ENCODE peak calls at places on chromosomes 6 and 20, in six cellular contexts. F is cardiac fibroblast, U is A549, N is thyroid gland, L is BE2C, I is HepG2. C is an unnamed sample.

GRCh38 chr6:149938571-149939462 is 3.0 kb upstream of the ULBP2 start:
- DNase-seq in F (no peak), U (no peak), N (peak), L (no peak), I (no peak), C (no peak)

GRCh38 chr6:44704240-44705150 is 317.0 kb downstream of the CDC5L start:
- DNase-seq in F (no peak), U (no peak), N (no peak), L (no peak), I (no peak), C (no peak)

GRCh38 chr6:166597711-166598440 is 11.4 kb upstream of the RAMACL start:
- DNase-seq in F (no peak), U (no peak), N (no peak), L (no peak), I (no peak), C (no peak)

GRCh38 chr6:122869437-122870024 is 80.5 kb downstream of the SMPDL3A start:
- DNase-seq in F (peak), U (peak), N (no peak), L (peak), I (peak), C (peak)

GRCh38 chr6:38910207-38910606 is 138.4 kb upstream of the GLP1R start:
- DNase-seq in F (no peak), U (no peak), N (no peak), L (no peak), I (no peak), C (no peak)

GRCh38 chr6:45477785-45478184 is 100.1 kb upstream of the SUPT3H start:
- DNase-seq in F (no peak), U (no peak), N (peak), L (no peak), I (no peak), C (no peak)

GRCh38 chr6:7154341-7155139 is 46.8 kb downstream of the RREB1 start:
- DNase-seq in F (no peak), U (no peak), N (no peak), L (no peak), I (no peak), C (no peak)

GRCh38 chr20:3706774-3707507 is 5.5 kb downstream of the SIGLEC1 start:
- DNase-seq in F (peak), U (no peak), N (peak), L (no peak), I (no peak), C (no peak)

GRCh38 chr6:142275146-142276006 is 26.4 kb upstream of the ADGRG6 start:
- DNase-seq in F (peak), U (no peak), N (no peak), L (no peak), I (no peak), C (no peak)

GRCh38 chr6:30876039-30876730 is 8.1 kb upstream of the DDR1 start:
- DNase-seq in F (peak), U (no peak), N (peak), L (no peak), I (no peak), C (no peak)

GRCh38 chr6:10451828-10452509 is 37.1 kb upstream of the TFAP2A start:
- DNase-seq in F (peak), U (peak), N (peak), L (no peak), I (no peak), C (peak)

GRCh38 chr6:25404693-25405169 is 125.6 kb downstream of the CARMIL1 start:
- DNase-seq in F (no peak), U (no peak), N (no peak), L (no peak), I (no peak), C (no peak)

GRCh38 chr6:53524455-53524815 is 20.5 kb downstream of the GCLC start:
- DNase-seq in F (peak), U (peak), N (no peak), L (no peak), I (no peak), C (peak)

GRCh38 chr6:1991332-1991878 is 254.0 kb downstream of the GMDS start:
- DNase-seq in F (no peak), U (no peak), N (peak), L (no peak), I (no peak), C (no peak)

GRCh38 chr6:36692220-36692619 is 5.4 kb upstream of the RAB44 start:
- DNase-seq in F (no peak), U (no peak), N (no peak), L (no peak), I (no peak), C (no peak)

GRCh38 chr6:44795326-44795725 is 407.8 kb downstream of the CDC5L start:
- DNase-seq in F (no peak), U (no peak), N (no peak), L (no peak), I (no peak), C (no peak)

GRCh38 chr6:167682125-167682524 is 144.6 kb upstream of the AFDN start:
- DNase-seq in F (no peak), U (no peak), N (no peak), L (no peak), I (no peak), C (no peak)
- H3K4me3 ChIP-seq in F (no peak), U (no peak), N (no peak), L (no peak), I (peak), C (no peak)

DNA sequence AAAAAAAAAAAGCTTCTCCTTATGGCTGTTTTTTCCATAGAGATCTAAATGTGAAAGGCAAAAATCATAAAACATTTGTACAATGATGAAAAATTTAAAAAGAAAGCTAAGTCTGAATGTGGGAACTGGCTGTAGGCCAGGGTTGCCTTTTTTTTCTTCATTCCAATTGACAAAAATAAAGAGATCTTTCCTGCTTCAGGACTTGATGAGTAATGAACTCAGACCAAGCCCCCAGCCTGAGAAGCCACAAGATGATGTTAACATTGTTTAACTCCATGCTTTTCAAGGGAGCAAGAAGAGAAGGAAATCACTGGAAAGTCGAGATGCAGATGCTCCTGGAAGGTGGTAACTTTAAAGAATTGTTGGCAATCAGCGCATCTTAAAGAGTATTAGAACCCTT is 41.4 kb downstream of the TRMT6 start:
- DNase-seq in F (peak), U (no peak), N (no peak), L (no peak), I (no peak), C (no peak)
- TF ChIP-seq CTCF in F (no peak), U (no peak), N (no peak), L (no peak), I (no peak), C (no peak)

DNA sequence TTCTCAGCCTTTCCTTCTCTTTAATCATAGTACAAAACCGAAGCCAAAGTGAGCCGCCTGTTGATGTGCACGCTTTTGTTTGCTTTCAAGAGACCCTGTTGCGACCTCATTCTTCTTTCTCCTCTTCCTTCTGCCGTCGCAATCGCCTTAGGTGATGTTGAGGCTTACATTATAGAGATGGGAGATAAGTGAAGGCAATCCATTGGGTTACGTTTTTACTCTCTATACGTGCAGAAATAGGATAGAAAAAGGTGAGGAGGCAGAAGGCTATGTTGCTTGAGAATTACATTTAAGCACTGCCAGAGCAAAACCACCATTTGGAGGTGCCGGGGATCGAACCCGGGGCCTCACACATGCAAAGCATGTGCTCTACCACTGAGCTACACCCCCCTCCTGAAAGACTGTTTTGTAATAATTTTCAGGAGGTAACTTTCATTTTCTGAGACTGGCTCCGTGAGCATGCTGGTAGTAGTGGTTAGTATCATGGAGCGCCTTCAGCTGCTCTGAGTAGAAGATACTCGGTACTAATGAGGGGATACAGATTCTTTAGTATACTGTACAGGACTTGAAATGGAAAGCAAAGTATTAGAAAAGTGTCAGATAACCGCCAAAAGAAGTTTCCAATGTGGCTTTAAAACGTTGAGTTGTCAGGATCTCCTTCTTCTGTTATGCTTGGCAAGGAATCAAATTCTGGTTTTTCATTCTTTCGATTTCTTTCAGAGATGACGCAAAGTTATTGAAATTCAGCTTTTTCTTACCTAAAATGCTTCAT is 165.6 kb downstream of the TRIM27 start:
- DNase-seq in F (peak), U (peak), N (no peak), L (peak), I (peak), C (no peak)
- H3K4me3 ChIP-seq in F (no peak), U (peak), N (no peak), L (peak), I (peak), C (no peak)

GRCh38 chr20:6863798-6864201 is 96.3 kb downstream of the BMP2 start:
- DNase-seq in F (no peak), U (no peak), N (no peak), L (no peak), I (no peak), C (no peak)
- TF ChIP-seq CTCF in F (no peak), U (no peak), N (no peak), L (no peak), I (no peak), C (no peak)

GRCh38 chr6:42448391-42448790 is 3.3 kb downstream of the TRERF1 start:
- DNase-seq in F (no peak), U (no peak), N (no peak), L (no peak), I (no peak), C (no peak)

GRCh38 chr6:42451146-42451594 is 556 bp downstream of the TRERF1 start:
- DNase-seq in F (no peak), U (no peak), N (no peak), L (no peak), I (no peak), C (no peak)

GRCh38 chr6:42449917-42450313 is 1.8 kb downstream of the TRERF1 start:
- DNase-seq in F (peak), U (no peak), N (no peak), L (no peak), I (no peak), C (no peak)

GRCh38 chr6:42450314-42451145 is 1.2 kb downstream of the TRERF1 start:
- DNase-seq in F (peak), U (no peak), N (peak), L (peak), I (no peak), C (no peak)

DNA sequence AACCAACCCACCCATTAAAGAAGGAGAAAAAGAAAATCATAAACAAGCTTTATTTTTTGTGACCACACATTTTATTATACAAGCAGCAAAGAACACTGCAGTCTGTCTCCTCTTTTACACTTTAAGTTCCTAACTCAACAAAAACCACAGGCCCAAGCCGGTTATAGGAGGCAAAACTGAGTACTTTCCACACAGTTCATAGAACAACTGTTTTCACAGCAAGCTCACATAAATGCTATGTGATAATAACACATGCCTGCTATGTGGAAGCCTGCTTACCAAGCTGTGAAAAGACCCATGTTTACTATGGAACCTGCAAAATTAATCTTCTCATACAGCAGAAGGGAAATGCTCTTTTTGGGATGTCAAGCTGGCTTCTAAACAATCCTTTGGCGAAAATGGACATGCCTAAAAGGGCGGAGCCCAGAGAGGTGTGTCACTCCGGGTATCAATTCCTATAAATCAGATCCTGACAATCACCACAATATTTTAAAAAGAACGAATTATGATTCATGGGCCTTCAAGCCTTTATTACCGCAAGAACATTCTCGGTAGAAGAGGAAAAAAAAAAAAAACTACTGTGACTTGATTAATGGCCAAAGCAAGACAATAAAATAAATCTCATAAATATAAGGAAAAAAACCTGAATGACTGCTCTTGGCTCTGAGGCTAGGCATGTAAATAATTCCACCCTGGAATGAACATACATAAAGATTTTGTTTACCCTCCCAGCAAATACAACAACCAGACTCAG is 2.6 kb downstream of the TRERF1 start:
- DNase-seq in F (no peak), U (no peak), N (no peak), L (no peak), I (no peak), C (no peak)
- H3K4me3 ChIP-seq in F (no peak), U (no peak), N (no peak), L (peak), I (no peak), C (peak)

DNA sequence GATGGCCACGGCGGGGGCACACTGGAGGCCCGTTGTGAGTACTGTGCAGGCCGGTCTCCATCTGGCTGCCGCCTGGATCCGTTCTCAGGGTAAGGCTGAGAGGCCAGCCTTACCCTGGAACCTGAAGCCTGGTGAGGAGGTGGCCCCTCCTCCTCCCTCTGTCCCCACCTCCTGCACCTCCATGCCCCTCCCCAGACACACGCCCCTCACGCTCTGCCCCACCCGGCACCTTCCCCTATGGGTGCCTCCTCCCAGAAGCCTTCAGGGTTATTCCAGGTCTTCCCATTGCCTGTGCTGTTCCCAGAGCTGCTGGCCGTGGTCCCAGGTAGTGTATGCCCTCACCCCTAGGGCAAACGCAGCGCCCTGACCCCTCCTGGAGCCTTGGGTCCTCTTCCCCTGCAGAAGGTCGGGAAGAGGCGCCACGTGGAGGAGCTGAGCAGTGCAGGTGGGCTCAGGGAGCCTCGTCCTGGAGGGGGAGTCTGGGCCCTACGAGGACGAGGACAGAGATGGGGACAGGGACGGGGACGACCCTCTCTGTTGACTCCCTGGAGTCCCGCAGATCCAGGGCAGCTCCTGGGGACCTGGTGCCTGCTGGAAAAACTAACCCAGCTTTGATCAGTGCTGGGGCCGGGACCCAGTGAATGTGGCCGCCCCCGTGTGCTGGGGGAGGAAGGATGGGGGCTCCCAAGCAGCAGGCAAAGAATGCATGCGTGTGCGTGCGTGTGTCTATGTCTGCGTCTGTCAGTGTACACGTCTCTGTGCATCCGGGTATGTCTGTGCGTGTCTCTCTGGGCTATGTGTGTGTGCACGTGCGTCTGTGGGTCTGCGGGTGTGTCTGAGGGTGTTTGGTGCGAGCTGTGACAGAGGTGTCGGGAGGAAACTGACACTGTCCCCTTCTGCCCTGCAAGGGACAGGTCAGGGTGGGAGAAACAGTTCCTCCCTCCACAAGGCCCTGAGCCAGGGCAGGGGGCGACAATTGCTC is 8.2 kb upstream of the HRH3 start:
- DNase-seq in F (no peak), U (no peak), N (no peak), L (no peak), I (peak), C (no peak)
- TF ChIP-seq CTCF in F (no peak), U (no peak), N (no peak), L (no peak), I (no peak), C (no peak)

DNA sequence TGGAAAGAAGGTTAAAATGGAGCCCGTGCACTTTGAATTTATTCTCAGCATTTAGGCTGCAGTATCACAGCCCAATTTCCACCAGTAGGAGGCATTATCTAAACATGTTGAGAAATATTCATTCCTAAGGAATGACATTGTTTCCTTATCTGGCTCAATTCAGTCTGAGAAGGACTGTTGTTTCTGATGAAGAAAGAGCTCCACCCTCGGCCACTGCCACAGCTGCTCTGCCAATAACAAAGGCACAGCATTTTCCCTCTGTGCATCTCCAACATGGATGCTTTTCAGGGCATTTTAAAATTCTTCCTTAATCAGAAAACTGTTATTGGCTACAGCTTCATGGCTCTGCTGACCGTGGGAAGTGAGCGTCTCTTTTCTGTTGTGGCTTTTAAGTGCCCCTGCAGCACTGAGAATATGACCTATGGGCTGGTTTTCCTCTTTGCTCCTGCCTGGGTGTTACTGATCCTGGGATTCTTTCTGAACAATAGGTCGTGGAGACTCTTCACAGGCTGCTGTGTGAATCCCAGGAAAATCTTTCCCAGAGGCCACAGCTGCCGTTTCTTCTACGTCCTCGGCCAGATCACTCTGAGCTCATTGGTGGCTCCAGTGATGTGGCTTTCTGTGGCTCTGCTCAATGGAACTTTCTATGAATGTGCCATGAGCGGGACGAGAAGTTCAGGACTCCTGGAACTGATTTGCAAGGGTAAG is at the start of gene CALHM5:
- DNase-seq in F (peak), U (peak), N (peak), L (peak), I (no peak), C (peak)
- H3K4me3 ChIP-seq in F (peak), U (no peak), N (no peak), L (peak), I (no peak), C (peak)

C was measured in AG04449.